ENCODE peak calls at places on chromosomes 4 and X, in five cellular contexts. One of them, this sample, is unnamed.

GRCh38 chrX:56764153-56764974 is 35.3 kb downstream of the NBDY start:
- DNase-seq in uterus: peak
- DNase-seq in psoas muscle: peak
- DNase-seq in SK-N-SH: peak
- DNase-seq in mammary epithelial cell: peak
- DNase-seq in this sample: no peak

GRCh38 chrX:135707880-135708279 is 5.6 kb upstream of the CT45A1 start:
- DNase-seq in psoas muscle: no peak
- DNase-seq in mammary epithelial cell: no peak
- DNase-seq in SK-N-SH: peak
- DNase-seq in uterus: no peak
- DNase-seq in this sample: no peak

GRCh38 chr4:77193511-77194236 is 36.7 kb downstream of the CCNG2 start:
- DNase-seq in psoas muscle: peak
- DNase-seq in mammary epithelial cell: no peak
- DNase-seq in SK-N-SH: no peak
- DNase-seq in uterus: no peak
- DNase-seq in this sample: peak

GRCh38 chr4:95798727-95799126 is 41.2 kb upstream of the PDHA2 start:
- DNase-seq in uterus: no peak
- DNase-seq in SK-N-SH: no peak
- DNase-seq in psoas muscle: no peak
- DNase-seq in mammary epithelial cell: no peak
- DNase-seq in this sample: no peak

GRCh38 chrX:12548746-12549145 is 242.5 kb upstream of the PRPS2 start:
- DNase-seq in psoas muscle: no peak
- DNase-seq in SK-N-SH: no peak
- DNase-seq in mammary epithelial cell: peak
- DNase-seq in uterus: no peak
- DNase-seq in this sample: no peak

GRCh38 chrX:120781416-120781815 is 94.2 kb downstream of the CT47B1 start:
- DNase-seq in mammary epithelial cell: no peak
- DNase-seq in psoas muscle: no peak
- DNase-seq in SK-N-SH: no peak
- DNase-seq in uterus: no peak
- DNase-seq in this sample: no peak

GRCh38 chr4:68905598-68906237 is 45.9 kb downstream of the UGT2A3 start:
- DNase-seq in SK-N-SH: no peak
- DNase-seq in uterus: no peak
- DNase-seq in psoas muscle: no peak
- DNase-seq in mammary epithelial cell: peak
- DNase-seq in this sample: no peak

GRCh38 chr4:75016472-75016871 is 83.6 kb downstream of the PARM1 start:
- DNase-seq in uterus: no peak
- DNase-seq in SK-N-SH: no peak
- DNase-seq in mammary epithelial cell: no peak
- DNase-seq in psoas muscle: no peak
- DNase-seq in this sample: no peak

GRCh38 chrX:32874839-32875238 is 336.5 kb downstream of the DMD start:
- DNase-seq in mammary epithelial cell: no peak
- DNase-seq in SK-N-SH: no peak
- DNase-seq in uterus: no peak
- DNase-seq in psoas muscle: no peak
- DNase-seq in this sample: no peak

GRCh38 chr4:56995525-56995924 is 16.8 kb downstream of the POLR2B start:
- DNase-seq in psoas muscle: peak
- DNase-seq in mammary epithelial cell: no peak
- DNase-seq in uterus: peak
- DNase-seq in SK-N-SH: no peak
- DNase-seq in this sample: peak

GRCh38 chr4:40750461-40751258 is 905 bp downstream of the NSUN7 start:
- DNase-seq in psoas muscle: no peak
- DNase-seq in uterus: no peak
- DNase-seq in SK-N-SH: peak
- DNase-seq in mammary epithelial cell: peak
- DNase-seq in this sample: no peak

GRCh38 chr4:47642985-47643745 is 158.1 kb downstream of the ATP10D start:
- DNase-seq in uterus: no peak
- DNase-seq in mammary epithelial cell: no peak
- DNase-seq in SK-N-SH: no peak
- DNase-seq in psoas muscle: no peak
- DNase-seq in this sample: no peak

GRCh38 chr4:150402968-150403367 is 179.0 kb upstream of the MAB21L2 start:
- DNase-seq in mammary epithelial cell: no peak
- DNase-seq in psoas muscle: peak
- DNase-seq in uterus: no peak
- DNase-seq in SK-N-SH: peak
- DNase-seq in this sample: peak

GRCh38 chr4:140252742-140253555 is 99.0 kb upstream of the MAML3 start:
- DNase-seq in psoas muscle: peak
- DNase-seq in SK-N-SH: peak
- DNase-seq in uterus: peak
- DNase-seq in mammary epithelial cell: peak
- DNase-seq in this sample: peak

GRCh38 chrX:47360423-47361179 is 9.8 kb upstream of the ZNF157 start:
- DNase-seq in mammary epithelial cell: no peak
- DNase-seq in psoas muscle: no peak
- DNase-seq in uterus: no peak
- DNase-seq in SK-N-SH: no peak
- DNase-seq in this sample: no peak

GRCh38 chrX:47361538-47362511 is 8.6 kb upstream of the ZNF157 start:
- DNase-seq in uterus: peak
- DNase-seq in mammary epithelial cell: peak
- DNase-seq in psoas muscle: peak
- DNase-seq in SK-N-SH: peak
- DNase-seq in this sample: peak

DNA sequence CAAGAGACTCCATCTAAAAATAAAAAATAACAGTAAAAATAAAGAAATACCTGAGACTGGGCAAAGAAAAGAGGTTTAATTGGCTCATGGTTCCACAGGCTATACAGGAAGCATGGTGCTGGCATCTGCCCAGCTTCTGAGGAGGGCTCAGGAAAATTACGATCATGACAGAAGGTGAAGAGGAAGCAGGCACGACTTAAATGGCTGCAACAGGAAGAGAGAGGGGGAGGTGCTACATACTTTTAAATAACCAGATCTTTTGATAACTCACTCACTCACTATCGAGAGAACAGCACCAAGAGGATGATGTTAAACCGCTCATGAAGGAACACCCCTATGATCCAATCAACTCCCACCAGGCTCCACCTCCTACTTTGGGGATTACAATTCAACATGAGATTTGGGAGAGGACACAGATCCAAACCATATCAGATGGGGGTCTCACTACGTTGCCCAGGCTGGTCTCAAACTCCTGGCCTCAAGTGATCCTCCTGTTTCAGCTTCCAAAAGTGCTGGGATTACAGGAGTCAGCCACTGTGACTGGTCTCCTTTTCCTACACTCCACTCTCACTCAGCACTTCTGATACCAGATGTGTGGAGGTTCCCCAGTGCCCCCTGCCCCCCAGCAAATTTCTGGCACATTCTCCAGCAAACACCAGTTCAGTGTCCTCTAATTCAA is 11.9 kb upstream of the ZNF157 start:
- DNase-seq in SK-N-SH: no peak
- DNase-seq in mammary epithelial cell: no peak
- DNase-seq in psoas muscle: no peak
- DNase-seq in uterus: no peak
- DNase-seq in this sample: no peak
- H3K27ac ChIP-seq in SK-N-SH: no peak
- H3K27ac ChIP-seq in mammary epithelial cell: no peak
- H3K27ac ChIP-seq in psoas muscle: no peak
- H3K27ac ChIP-seq in uterus: no peak
- H3K27ac ChIP-seq in this sample: no peak

DNA sequence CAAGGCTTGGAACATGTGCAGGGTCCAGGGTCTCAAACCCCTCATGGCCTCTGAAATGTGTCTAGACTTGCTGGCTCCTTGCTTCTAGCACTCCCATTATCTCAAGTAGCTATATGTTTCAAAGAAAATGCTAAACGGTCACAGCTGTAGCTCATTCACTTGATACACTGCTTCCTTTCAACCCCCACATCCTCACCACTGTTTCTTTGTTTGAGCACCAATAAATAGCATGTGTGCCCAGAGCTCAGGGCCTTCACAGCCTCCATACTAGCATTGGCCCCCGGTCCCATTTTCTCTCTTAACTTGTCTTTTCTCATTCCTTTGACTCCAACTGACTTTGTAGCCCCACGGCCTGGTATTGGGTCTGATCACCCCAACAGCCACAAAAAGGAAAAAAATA is 801.8 kb downstream of the STIM2 start:
- DNase-seq in mammary epithelial cell: no peak
- DNase-seq in psoas muscle: no peak
- DNase-seq in SK-N-SH: no peak
- DNase-seq in uterus: no peak
- DNase-seq in this sample: no peak
- H3K27ac ChIP-seq in mammary epithelial cell: no peak
- H3K27ac ChIP-seq in psoas muscle: no peak
- H3K27ac ChIP-seq in SK-N-SH: no peak
- H3K27ac ChIP-seq in uterus: no peak
- H3K27ac ChIP-seq in this sample: no peak

GRCh38 chrX:3690140-3690539 is 23.3 kb downstream of the PRKX start:
- DNase-seq in mammary epithelial cell: no peak
- DNase-seq in psoas muscle: no peak
- DNase-seq in uterus: no peak
- DNase-seq in SK-N-SH: no peak
- DNase-seq in this sample: no peak
- H3K27ac ChIP-seq in mammary epithelial cell: no peak
- H3K27ac ChIP-seq in psoas muscle: no peak
- H3K27ac ChIP-seq in uterus: no peak
- H3K27ac ChIP-seq in SK-N-SH: no peak
- H3K27ac ChIP-seq in this sample: no peak

GRCh38 chrX:155333701-155334100 is 713 bp downstream of the CLIC2 start:
- DNase-seq in SK-N-SH: no peak
- DNase-seq in uterus: no peak
- DNase-seq in psoas muscle: no peak
- DNase-seq in mammary epithelial cell: no peak
- DNase-seq in this sample: no peak
- H3K27ac ChIP-seq in SK-N-SH: no peak
- H3K27ac ChIP-seq in uterus: peak
- H3K27ac ChIP-seq in psoas muscle: peak
- H3K27ac ChIP-seq in mammary epithelial cell: no peak
- H3K27ac ChIP-seq in this sample: no peak

This sample was measured in caudate nucleus.